ENCODE peak calls at places on chromosome 7, in six cellular contexts. M is trophoblast cell, E is IMR-90, H is mesenchymal stem cell, T is neuronal stem cell, R is H1. U is an unnamed sample.

GRCh38 chr7:117186631-117187030 is 136.2 kb downstream of the WNT2 start:
- DNase-seq in M (no peak), E (no peak), H (no peak), T (no peak), R (no peak), U (no peak)

GRCh38 chr7:121214652-121215051 is 114.1 kb upstream of the WNT16 start:
- DNase-seq in M (no peak), E (peak), H (no peak), T (no peak), R (no peak), U (no peak)

GRCh38 chr7:45108863-45109262 is 2.6 kb downstream of the TBRG4 start:
- DNase-seq in M (no peak), E (no peak), H (no peak), T (no peak), R (no peak), U (no peak)

GRCh38 chr7:40499718-40500117 is 364.9 kb downstream of the SUGCT start:
- DNase-seq in M (no peak), E (no peak), H (no peak), T (no peak), R (no peak), U (no peak)

GRCh38 chr7:80929619-80930018 is 10.8 kb upstream of the SEMA3C start:
- DNase-seq in M (no peak), E (peak), H (no peak), T (no peak), R (no peak), U (no peak)

GRCh38 chr7:80772347-80773101 is 134.1 kb downstream of the CD36 start:
- DNase-seq in M (no peak), E (no peak), H (no peak), T (no peak), R (no peak), U (no peak)

GRCh38 chr7:107463139-107464078 is 6.4 kb upstream of the GPR22 start:
- DNase-seq in M (peak), E (peak), H (peak), T (peak), R (no peak), U (peak)

GRCh38 chr7:78062214-78062613 is 263.6 kb downstream of the PHTF2 start:
- DNase-seq in M (no peak), E (no peak), H (no peak), T (no peak), R (no peak), U (no peak)

GRCh38 chr7:43353902-43354301 is 229.0 kb upstream of the STK17A start:
- DNase-seq in M (no peak), E (no peak), H (no peak), T (no peak), R (no peak), U (no peak)

GRCh38 chr7:150335101-150335773 is 6.2 kb downstream of the RARRES2 start:
- DNase-seq in M (no peak), E (peak), H (peak), T (no peak), R (no peak), U (peak)

GRCh38 chr7:117834983-117835664 is 38.1 kb downstream of the CTTNBP2 start:
- DNase-seq in M (no peak), E (no peak), H (no peak), T (no peak), R (no peak), U (peak)

GRCh38 chr7:75962607-75963382 is 31.6 kb downstream of the TMEM120A start:
- DNase-seq in M (peak), E (peak), H (peak), T (peak), R (no peak), U (no peak)

GRCh38 chr7:79282051-79282694 is 171.3 kb downstream of the MAGI2 start:
- DNase-seq in M (peak), E (peak), H (peak), T (no peak), R (no peak), U (no peak)

GRCh38 chr7:47734287-47734948 is 152.5 kb upstream of the TNS3 start:
- DNase-seq in M (no peak), E (no peak), H (no peak), T (no peak), R (no peak), U (no peak)

GRCh38 chr7:130986271-130986690 is 252.3 kb upstream of the KLF14 start:
- DNase-seq in M (no peak), E (no peak), H (peak), T (no peak), R (no peak), U (no peak)

GRCh38 chr7:93715234-93715633 is 140.7 kb upstream of the CALCR start:
- DNase-seq in M (peak), E (peak), H (peak), T (peak), R (peak), U (peak)

GRCh38 chr7:33183504-33183903 is 54.1 kb downstream of the BBS9 start:
- DNase-seq in M (no peak), E (no peak), H (peak), T (no peak), R (no peak), U (no peak)

GRCh38 chr7:138239244-138239643 is 163.0 kb downstream of the AKR1D1 start:
- DNase-seq in M (peak), E (no peak), H (peak), T (no peak), R (no peak), U (no peak)

GRCh38 chr7:31022117-31022516 is 30.0 kb upstream of the ADCYAP1R1 start:
- DNase-seq in M (no peak), E (no peak), H (no peak), T (no peak), R (no peak), U (no peak)

GRCh38 chr7:36723951-36724664 is at the start of gene AOAH:
- DNase-seq in M (peak), E (no peak), H (no peak), T (no peak), R (no peak), U (no peak)

GRCh38 chr7:116970148-116970910 is 17.0 kb downstream of the ST7 start:
- DNase-seq in M (no peak), E (no peak), H (peak), T (no peak), R (no peak), U (no peak)

GRCh38 chr7:2955177-2955768 is 88.4 kb downstream of the CARD11 start:
- DNase-seq in M (no peak), E (no peak), H (no peak), T (no peak), R (no peak), U (no peak)

GRCh38 chr7:24715661-24716479 is 41.4 kb downstream of the GSDME start:
- DNase-seq in M (peak), E (peak), H (peak), T (no peak), R (peak), U (peak)

GRCh38 chr7:142323706-142324105 is 65.8 kb upstream of the PRSS58 start:
- DNase-seq in M (peak), E (no peak), H (no peak), T (peak), R (peak), U (peak)

GRCh38 chr7:45185028-45185863 is 27.7 kb downstream of the RAMP3 start:
- DNase-seq in M (no peak), E (no peak), H (no peak), T (no peak), R (no peak), U (no peak)

GRCh38 chr7:130683026-130683425 is 3.3 kb downstream of the TSGA13 start:
- DNase-seq in M (no peak), E (no peak), H (no peak), T (no peak), R (no peak), U (no peak)

GRCh38 chr7:83347836-83348482 is 185.3 kb upstream of the PCLO start:
- DNase-seq in M (peak), E (peak), H (peak), T (no peak), R (no peak), U (no peak)

GRCh38 chr7:156611393-156612010 is 29.1 kb upstream of the RNF32 start:
- DNase-seq in M (no peak), E (no peak), H (no peak), T (no peak), R (no peak), U (no peak)

GRCh38 chr7:29095666-29096560 is 50.4 kb downstream of the CPVL start:
- DNase-seq in M (no peak), E (no peak), H (no peak), T (no peak), R (no peak), U (no peak)

GRCh38 chr7:99078416-99078815 is 65.5 kb downstream of the SMURF1 start:
- DNase-seq in M (no peak), E (no peak), H (no peak), T (no peak), R (no peak), U (no peak)

DNA sequence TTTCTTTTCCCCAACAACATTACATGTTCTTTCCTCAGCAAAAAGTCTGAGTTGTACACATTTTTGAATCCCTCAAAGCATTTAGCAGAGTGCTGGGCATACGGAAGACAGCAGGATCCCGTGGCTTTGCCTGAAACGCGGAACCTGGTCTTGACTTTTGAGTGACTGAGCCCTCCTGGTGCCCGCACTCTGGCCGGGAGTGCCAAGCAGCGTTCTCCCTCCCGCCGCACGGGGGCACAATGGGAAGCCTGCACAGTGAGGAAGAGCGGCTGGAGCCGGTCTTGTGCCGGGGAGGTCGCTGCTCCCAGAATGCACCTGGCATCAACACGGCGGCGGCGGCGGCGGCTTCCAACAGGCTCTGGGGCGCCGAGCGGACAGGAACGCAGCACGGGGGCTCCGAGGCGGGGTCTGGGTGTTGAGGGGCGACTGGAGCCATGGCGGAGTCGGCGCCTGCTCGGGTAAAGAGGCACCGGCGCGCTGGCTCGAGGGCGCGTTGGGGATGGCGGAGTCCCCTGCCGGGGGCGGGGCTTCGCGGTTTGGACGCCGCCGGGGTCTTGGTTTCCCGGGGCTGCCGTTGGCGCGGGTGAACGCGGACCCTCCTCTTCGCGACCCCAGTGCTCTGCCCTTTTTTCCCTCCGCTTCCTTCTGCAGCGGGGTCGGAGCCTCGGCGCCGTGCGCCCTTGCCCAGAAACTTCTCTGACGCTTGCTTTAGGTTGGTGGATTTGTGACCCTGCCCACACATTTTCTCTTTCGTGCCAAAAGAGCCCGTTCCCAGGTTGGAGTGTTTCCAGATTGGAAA is at the start of gene ZNF212:
- DNase-seq in M (peak), E (peak), H (peak), T (peak), R (peak), U (peak)
- H4K8ac ChIP-seq in M (peak), E (peak), H (peak), T (peak), R (peak), U (no peak)

GRCh38 chr7:135681758-135682157 is 19.4 kb downstream of the STMP1 start:
- DNase-seq in M (peak), E (no peak), H (no peak), T (no peak), R (no peak), U (no peak)
- H3K23ac ChIP-seq in M (no peak), E (no peak), H (no peak), T (no peak), R (no peak), U (no peak)

DNA sequence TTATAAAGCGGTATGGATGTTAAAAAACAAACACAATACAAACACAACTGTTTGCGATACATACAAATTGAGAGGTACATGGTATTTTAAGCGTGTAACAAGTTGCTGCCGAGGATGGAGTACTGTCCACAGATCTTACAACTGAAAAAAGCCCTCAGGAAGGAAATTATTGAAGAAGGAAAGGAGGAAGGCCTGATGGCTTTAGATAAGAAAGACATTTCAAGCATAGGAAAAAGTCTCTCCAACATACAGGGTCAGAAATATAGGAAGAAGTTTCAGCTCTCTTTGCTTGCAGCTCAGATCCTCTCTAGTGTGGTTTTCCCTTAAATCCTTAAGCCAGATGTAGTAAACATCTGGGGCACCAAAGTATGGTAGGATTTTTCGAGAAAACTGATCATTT is 25.0 kb downstream of the RBM28 start:
- DNase-seq in M (no peak), E (no peak), H (no peak), T (no peak), R (no peak), U (no peak)
- H3K27ac ChIP-seq in M (no peak), E (no peak), H (no peak), T (no peak), R (no peak), U (no peak)

DNA sequence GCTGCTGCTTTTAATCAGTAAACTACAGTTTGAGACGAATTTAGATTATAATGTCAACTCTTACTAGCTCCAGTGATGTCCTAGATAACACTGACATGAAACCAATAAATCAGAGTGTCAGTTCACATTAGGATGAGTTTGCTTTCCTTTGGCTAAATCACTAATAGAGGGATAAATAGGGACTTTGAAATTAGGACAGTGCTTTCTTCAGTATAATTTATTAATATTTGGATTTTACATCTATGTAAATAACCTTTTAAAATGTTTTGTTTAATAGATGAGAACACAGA is 55.6 kb downstream of the C1GALT1 start:
- DNase-seq in M (no peak), E (no peak), H (no peak), T (no peak), R (no peak), U (no peak)
- H4K8ac ChIP-seq in M (no peak), E (no peak), H (no peak), T (no peak), R (no peak), U (no peak)

DNA sequence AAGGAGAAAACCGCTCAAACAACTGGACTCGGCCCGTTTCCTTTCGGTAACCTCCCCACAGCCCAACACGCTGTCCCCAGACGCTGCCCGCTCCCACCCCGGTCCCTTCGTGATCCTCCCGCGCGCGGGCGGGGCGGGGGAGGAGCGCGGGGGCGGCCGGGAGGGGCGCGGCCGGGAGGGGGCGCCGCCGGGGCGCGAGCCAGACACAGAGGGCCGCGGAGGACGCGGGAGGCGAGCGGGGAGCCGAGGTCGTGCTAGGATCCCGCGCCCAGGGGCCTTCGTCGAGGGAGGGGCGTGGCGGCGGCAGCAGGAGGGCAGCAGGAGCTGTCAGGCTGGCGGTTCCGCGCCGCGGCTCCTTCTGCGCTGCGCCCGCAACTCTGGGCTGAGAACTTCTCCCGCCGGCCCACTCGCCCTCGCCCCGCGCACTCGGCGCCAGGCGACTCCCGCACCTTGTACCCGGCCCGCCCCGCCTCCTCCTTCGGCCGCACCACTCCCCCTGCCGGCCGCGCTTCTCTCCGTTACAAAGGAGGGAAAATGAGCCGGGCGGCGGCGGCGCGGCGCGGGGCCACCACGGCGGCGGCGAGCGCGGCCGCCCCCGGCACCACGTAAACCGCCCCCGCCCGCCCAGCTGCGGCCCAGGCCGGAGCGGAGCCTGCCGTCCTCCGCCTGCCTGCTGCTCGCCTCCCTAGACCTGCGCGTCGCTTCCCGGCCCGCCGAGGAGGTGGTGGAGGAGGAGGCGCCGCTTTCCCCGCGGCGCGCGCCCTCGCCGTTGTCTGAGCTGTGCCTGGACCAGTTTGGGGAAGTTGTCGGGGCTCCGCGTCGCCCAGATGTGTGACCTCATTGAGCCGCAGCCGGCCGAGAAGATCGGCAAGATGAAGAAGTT is at the start of gene CDK14:
- DNase-seq in M (peak), E (peak), H (peak), T (peak), R (peak), U (peak)
- H3K23ac ChIP-seq in M (no peak), E (peak), H (peak), T (peak), R (no peak), U (no peak)

GRCh38 chr7:151380199-151381082 is 29.4 kb downstream of the WDR86 start:
- DNase-seq in M (peak), E (no peak), H (no peak), T (no peak), R (no peak), U (no peak)
- H3K27ac ChIP-seq in M (no peak), E (no peak), H (no peak), T (no peak), R (no peak), U (no peak)

DNA sequence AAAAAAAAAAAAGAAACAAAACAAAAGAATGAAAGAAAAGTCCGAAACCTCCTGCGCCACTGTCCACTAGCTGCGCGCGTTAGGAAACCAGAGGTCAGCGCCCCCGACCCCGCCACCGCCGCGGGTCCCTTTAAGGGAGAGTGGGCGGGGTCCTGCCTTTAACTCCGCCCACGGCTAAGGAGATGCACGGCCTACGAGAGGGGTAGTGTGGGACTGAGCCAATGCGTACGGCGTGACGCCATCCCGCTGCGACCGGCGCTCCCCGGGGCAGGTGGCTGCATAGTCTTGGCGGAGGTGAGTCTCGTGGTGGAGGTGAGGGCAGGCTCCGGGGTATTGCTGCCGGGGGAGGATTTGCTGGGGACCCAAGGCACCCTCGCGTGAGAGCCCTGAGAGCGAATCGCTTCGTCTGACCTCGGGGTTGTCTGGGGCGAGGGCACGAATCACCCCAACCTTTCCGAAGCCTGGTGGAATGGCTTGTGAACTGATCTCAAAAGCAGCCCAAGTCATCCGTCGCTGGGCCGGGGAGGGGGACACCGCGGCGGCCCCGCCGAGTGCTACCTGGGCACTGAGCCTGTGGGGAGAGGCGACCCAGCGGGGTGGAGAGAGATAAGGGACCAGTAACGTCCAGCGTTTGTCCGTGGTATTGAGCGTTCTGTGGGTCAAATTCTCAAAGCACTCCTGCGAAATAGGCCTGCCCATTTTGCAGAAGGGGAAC is at the start of gene MRPS17:
- DNase-seq in M (peak), E (peak), H (peak), T (peak), R (peak), U (peak)
- H4K8ac ChIP-seq in M (peak), E (peak), H (peak), T (peak), R (peak), U (no peak)

DNA sequence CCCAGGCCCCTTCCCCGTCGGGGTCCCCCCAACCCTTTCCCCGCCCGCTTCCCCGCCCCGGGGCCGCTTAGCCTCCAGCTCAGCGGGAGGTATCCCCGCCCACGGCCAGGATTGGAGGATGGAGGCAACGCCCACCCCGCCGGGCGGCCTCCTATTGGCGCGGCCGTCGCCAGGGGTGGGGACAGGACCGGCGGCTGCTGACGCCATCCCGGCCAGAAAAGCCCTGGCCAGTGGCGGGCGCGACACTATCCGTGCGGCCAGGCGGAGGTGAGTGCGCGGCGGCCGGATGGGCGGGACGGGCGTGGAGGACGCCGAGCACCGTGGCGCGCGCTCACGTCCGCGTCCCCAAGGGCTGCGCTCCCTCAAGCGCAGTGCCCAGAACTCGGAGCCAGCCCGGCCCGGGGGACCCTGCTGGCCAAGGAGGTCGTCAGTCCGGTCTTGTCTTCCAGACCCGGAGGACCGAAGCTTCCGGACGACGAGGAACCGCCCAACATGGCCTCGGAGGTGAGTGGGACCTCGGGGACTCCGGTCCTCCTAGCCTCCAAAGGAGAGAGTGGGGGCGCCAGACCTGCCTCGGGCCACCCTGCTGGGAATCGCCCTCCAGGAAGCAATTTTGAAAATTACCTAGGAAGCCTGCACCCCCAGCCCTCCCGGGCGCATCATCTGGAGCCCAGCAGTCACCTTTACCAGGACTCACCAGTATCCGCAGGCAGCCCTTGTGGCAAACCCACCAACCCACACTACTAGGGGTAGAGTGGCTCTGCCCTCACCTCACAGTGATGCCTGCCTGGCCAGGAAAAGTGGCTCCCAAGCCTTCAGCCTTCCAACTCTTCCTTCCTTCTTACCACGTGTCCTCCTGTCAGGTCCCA is at the start of gene ASL:
- DNase-seq in M (peak), E (peak), H (peak), T (peak), R (peak), U (peak)
- H3K23ac ChIP-seq in M (no peak), E (peak), H (peak), T (peak), R (no peak), U (no peak)

U was measured in H9.